ENCODE peak calls at places on chromosomes 5 and 9, in four cellular contexts. X is stimulated activated CD4-positive, alpha-beta T cell treated with anti-CD3 and anti-CD28 coated beads, TNF-alpha, amount 100 ng/mL, for 24 hours; T is HEK293T; K is iPS-NIHi11. C is an unnamed sample.

GRCh38 chr9:103371152-103371551 is 376.0 kb downstream of the CYLC2 start:
- DNase-seq in X (no peak), T (no peak), K (no peak), C (no peak)

GRCh38 chr5:75547826-75548225 is 36.1 kb downstream of the POLK start:
- DNase-seq in K (no peak), T (no peak), X (no peak), C (no peak)

GRCh38 chr5:56200856-56201638 is 32.1 kb downstream of the ANKRD55 start:
- DNase-seq in T (peak), X (peak), K (peak), C (no peak)

GRCh38 chr5:14851999-14852526 is 19.5 kb downstream of the ANKH start:
- DNase-seq in X (no peak), K (no peak), T (no peak), C (no peak)

GRCh38 chr5:150301170-150301505 is 1.6 kb downstream of the ARSI start:
- DNase-seq in T (no peak), K (no peak), X (no peak), C (no peak)

GRCh38 chr9:126638571-126639132 is 24.9 kb downstream of the LMX1B start:
- DNase-seq in X (no peak), T (no peak), K (peak), C (no peak)

GRCh38 chr5:135740475-135740874 is 94.0 kb upstream of the SLC25A48 start:
- DNase-seq in X (no peak), T (no peak), K (no peak), C (no peak)

GRCh38 chr5:83547156-83547555 is 75.6 kb downstream of the VCAN start:
- DNase-seq in K (no peak), T (no peak), X (no peak), C (peak)

GRCh38 chr9:116151966-116152381 is 1.6 kb upstream of the PAPPA start:
- DNase-seq in T (no peak), X (no peak), K (no peak), C (peak)

GRCh38 chr9:90642570-90643539 is at the start of gene DIRAS2:
- DNase-seq in T (peak), K (peak), X (no peak), C (no peak)

GRCh38 chr9:130433168-130433946 is 11.4 kb upstream of the ASS1 start:
- DNase-seq in K (peak), T (peak), X (no peak), C (no peak)

GRCh38 chr5:145834917-145835838 is at the start of gene PRELID2:
- DNase-seq in X (peak), K (peak), T (peak), C (no peak)

GRCh38 chr5:102295534-102296228 is 403 bp downstream of the SLCO4C1 start:
- DNase-seq in K (peak), T (peak), X (no peak), C (no peak)

GRCh38 chr5:179393078-179393477 is 47.8 kb upstream of the ADAMTS2 start:
- DNase-seq in T (no peak), K (no peak), X (no peak), C (peak)

GRCh38 chr9:115104908-115105307 is 13.0 kb downstream of the TNC start:
- DNase-seq in K (no peak), T (no peak), X (no peak), C (no peak)

GRCh38 chr9:76516350-76516749 is 57.4 kb downstream of the GCNT1 start:
- DNase-seq in K (no peak), X (no peak), T (no peak), C (no peak)

GRCh38 chr5:41794478-41794877 is 75.7 kb downstream of the OXCT1 start:
- DNase-seq in T (no peak), X (no peak), K (no peak), C (peak)

GRCh38 chr5:17315710-17316221 is 98.3 kb downstream of the BASP1 start:
- DNase-seq in T (no peak), K (no peak), X (no peak), C (no peak)

GRCh38 chr5:138035605-138036537 is 3.0 kb upstream of the FAM13B start:
- DNase-seq in X (peak), T (peak), K (peak), C (peak)

GRCh38 chr9:83544002-83544698 is 5.9 kb upstream of the FRMD3 start:
- DNase-seq in K (peak), X (no peak), T (peak), C (peak)

GRCh38 chr5:82375488-82376294 is 97.5 kb upstream of the RPS23 start:
- DNase-seq in X (no peak), T (no peak), K (no peak), C (no peak)

GRCh38 chr9:1018121-1018520 is 32.0 kb upstream of the DMRT2 start:
- DNase-seq in X (no peak), T (peak), K (peak), C (no peak)

GRCh38 chr5:39794511-39794910 is 369.7 kb upstream of the DAB2 start:
- DNase-seq in T (no peak), K (no peak), X (no peak), C (peak)

GRCh38 chr5:52837591-52838001 is 49.9 kb downstream of the ITGA1 start:
- DNase-seq in T (no peak), X (no peak), K (no peak), C (no peak)

GRCh38 chr9:113446323-113446740 is 17.2 kb upstream of the RGS3 start:
- DNase-seq in X (no peak), T (peak), K (peak), C (no peak)

GRCh38 chr5:143445726-143446125 is 42.2 kb upstream of the NR3C1 start:
- DNase-seq in K (peak), T (no peak), X (no peak), C (no peak)

GRCh38 chr5:100902406-100903035 is 561 bp downstream of the ST8SIA4 start:
- DNase-seq in K (peak), T (no peak), X (no peak), C (no peak)

GRCh38 chr9:3732077-3733038 is 206.6 kb upstream of the RFX3 start:
- DNase-seq in X (peak), K (peak), T (peak), C (peak)

GRCh38 chr9:121784706-121785426 is 133.4 kb downstream of the DAB2IP start:
- DNase-seq in T (no peak), X (no peak), K (no peak), C (no peak)

GRCh38 chr9:4424038-4424437 is 66.2 kb upstream of the SLC1A1 start:
- DNase-seq in K (no peak), T (no peak), X (no peak), C (no peak)

GRCh38 chr5:178193251-178193809 is 6.2 kb upstream of the GMCL2 start:
- DNase-seq in K (no peak), X (no peak), T (no peak), C (no peak)

GRCh38 chr9:137688725-137689124 is 69.9 kb downstream of the EHMT1 start:
- DNase-seq in T (no peak), X (no peak), K (no peak), C (no peak)

GRCh38 chr9:84432746-84433145 is 92.2 kb upstream of the SLC28A3 start:
- DNase-seq in T (no peak), X (no peak), K (no peak), C (no peak)

GRCh38 chr9:22682536-22683392 is 236.1 kb downstream of the DMRTA1 start:
- DNase-seq in T (no peak), K (no peak), X (no peak), C (peak)

C was measured in GM04503.